ENCODE peak calls at places on chromosomes 7 and 10, in six cellular contexts. S, Y, C, N, H and M are unnamed samples.

GRCh38 chr10:24251547-24251946 is 42.6 kb downstream of the KIAA1217 start:
- DNase-seq in S (no peak), Y (no peak), C (no peak), N (no peak), H (no peak), M (no peak)

GRCh38 chr10:49608166-49608758 is 1.8 kb upstream of the SLC18A3 start:
- DNase-seq in S (no peak), Y (no peak), C (no peak), N (peak), H (no peak), M (peak)

GRCh38 chr7:49783446-49783845 is 10.0 kb downstream of the VWC2 start:
- DNase-seq in S (no peak), Y (no peak), C (no peak), N (no peak), H (no peak), M (no peak)

GRCh38 chr10:130814610-130815009 is 496.9 kb downstream of the TCERG1L start:
- DNase-seq in S (no peak), Y (no peak), C (no peak), N (no peak), H (no peak), M (no peak)

GRCh38 chr10:78776746-78777145 is 292.0 kb upstream of the ZMIZ1 start:
- DNase-seq in S (no peak), Y (no peak), C (no peak), N (no peak), H (no peak), M (peak)

GRCh38 chr7:106959753-106960152 is 84.8 kb upstream of the PRKAR2B start:
- DNase-seq in S (no peak), Y (no peak), C (no peak), N (no peak), H (no peak), M (no peak)

GRCh38 chr10:48632166-48632565 is 27.3 kb upstream of the ARHGAP22 start:
- DNase-seq in S (no peak), Y (no peak), C (no peak), N (no peak), H (no peak), M (no peak)

GRCh38 chr7:7921830-7922229 is 46.8 kb upstream of the GLCCI1 start:
- DNase-seq in S (no peak), Y (no peak), C (no peak), N (no peak), H (no peak), M (no peak)

GRCh38 chr10:9858816-9859215 is 1158.9 kb upstream of the CELF2 start:
- DNase-seq in S (no peak), Y (no peak), C (no peak), N (no peak), H (peak), M (no peak)

GRCh38 chr7:2527505-2528464 is 8.2 kb downstream of the LFNG start:
- DNase-seq in S (peak), Y (no peak), C (peak), N (peak), H (peak), M (peak)

GRCh38 chr7:11193131-11193867 is 219.6 kb downstream of the PHF14 start:
- DNase-seq in S (no peak), Y (peak), C (no peak), N (peak), H (peak), M (no peak)

GRCh38 chr10:72007246-72007892 is 43.2 kb downstream of the CHST3 start:
- DNase-seq in S (no peak), Y (peak), C (no peak), N (peak), H (no peak), M (no peak)

GRCh38 chr7:94274828-94275227 is 119.9 kb upstream of the COL1A2 start:
- DNase-seq in S (no peak), Y (no peak), C (no peak), N (no peak), H (no peak), M (no peak)

GRCh38 chr10:52615756-52616419 is 156.7 kb downstream of the MBL2 start:
- DNase-seq in S (no peak), Y (no peak), C (no peak), N (no peak), H (peak), M (no peak)

GRCh38 chr10:11742779-11743298 is 657 bp downstream of the ECHDC3 start:
- DNase-seq in S (no peak), Y (peak), C (no peak), N (peak), H (peak), M (no peak)

GRCh38 chr10:58512470-58513188 is at the start of gene BICC1:
- DNase-seq in S (peak), Y (peak), C (no peak), N (peak), H (peak), M (no peak)

GRCh38 chr7:129434846-129435318 is 650 bp downstream of the STRIP2 start:
- DNase-seq in S (no peak), Y (peak), C (peak), N (peak), H (peak), M (no peak)

GRCh38 chr10:13528138-13528874 is 508 bp downstream of the BEND7 start:
- DNase-seq in S (no peak), Y (peak), C (no peak), N (peak), H (no peak), M (no peak)

GRCh38 chr7:73827568-73828106 is 3.2 kb upstream of the CLDN4 start:
- DNase-seq in S (peak), Y (no peak), C (no peak), N (no peak), H (no peak), M (no peak)

GRCh38 chr7:156752371-156753297 is 112.1 kb downstream of the RNF32 start:
- DNase-seq in S (no peak), Y (no peak), C (no peak), N (no peak), H (peak), M (no peak)

GRCh38 chr10:91652364-91652763 is 19.5 kb upstream of the PPP1R3C start:
- DNase-seq in S (peak), Y (no peak), C (no peak), N (no peak), H (peak), M (no peak)

GRCh38 chr7:12210179-12211053 is 678 bp upstream of the TMEM106B start:
- DNase-seq in S (no peak), Y (no peak), C (no peak), N (no peak), H (no peak), M (no peak)

GRCh38 chr7:67659066-67659465 is 662.4 kb downstream of the TYW1 start:
- DNase-seq in S (no peak), Y (no peak), C (no peak), N (no peak), H (no peak), M (no peak)

GRCh38 chr7:141359740-141360413 is 191.3 kb upstream of the AGK start:
- DNase-seq in S (no peak), Y (no peak), C (no peak), N (no peak), H (no peak), M (no peak)

GRCh38 chr10:33556103-33556502 is 221.6 kb upstream of the NRP1 start:
- DNase-seq in S (no peak), Y (no peak), C (no peak), N (no peak), H (no peak), M (no peak)

GRCh38 chr10:33556581-33556980 is 222.1 kb upstream of the NRP1 start:
- DNase-seq in S (no peak), Y (no peak), C (no peak), N (no peak), H (no peak), M (no peak)

GRCh38 chr10:33557313-33557712 is 222.8 kb upstream of the NRP1 start:
- DNase-seq in S (no peak), Y (no peak), C (no peak), N (no peak), H (no peak), M (no peak)

GRCh38 chr10:33553951-33554571 is 219.6 kb upstream of the NRP1 start:
- DNase-seq in S (no peak), Y (no peak), C (no peak), N (no peak), H (no peak), M (no peak)

GRCh38 chr10:33559105-33559504 is 224.6 kb upstream of the NRP1 start:
- DNase-seq in S (peak), Y (no peak), C (no peak), N (no peak), H (peak), M (no peak)
- TF ChIP-seq CTCF in S (no peak), Y (no peak), C (no peak), N (no peak), H (peak), M (no peak)

GRCh38 chr10:121696854-121697253 is 98.6 kb upstream of the FGFR2 start:
- DNase-seq in S (peak), Y (no peak), C (peak), N (no peak), H (no peak), M (no peak)
- TF ChIP-seq CTCF in S (no peak), Y (no peak), C (peak), N (no peak), H (no peak), M (peak)

DNA sequence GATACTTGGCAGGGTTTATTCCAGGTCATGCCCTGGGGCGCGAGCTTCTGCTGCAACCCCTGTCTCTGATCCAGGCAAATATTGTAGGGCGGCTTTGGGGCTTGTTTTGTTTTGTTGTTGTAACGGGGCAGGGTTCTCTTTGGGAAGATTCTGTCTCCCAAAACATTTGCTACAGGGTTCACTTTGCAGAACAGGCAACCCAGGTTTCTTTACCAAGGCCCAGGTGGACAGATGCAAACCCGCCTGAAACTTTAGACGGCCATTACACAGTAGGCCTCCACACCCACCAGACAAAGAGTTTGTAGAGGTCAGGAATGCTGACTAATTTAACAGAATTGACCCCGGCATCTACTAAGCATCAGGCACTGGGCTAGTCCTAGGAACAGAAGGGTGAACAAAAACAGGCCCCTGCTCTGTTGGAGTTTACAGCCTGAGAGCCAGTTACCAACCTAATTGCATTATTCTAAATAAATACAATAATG is 570 bp upstream of the CDCA7L start:
- DNase-seq in S (peak), Y (no peak), C (no peak), N (no peak), H (no peak), M (no peak)
- TF ChIP-seq CTCF in S (no peak), Y (no peak), C (no peak), N (no peak), H (no peak), M (no peak)

DNA sequence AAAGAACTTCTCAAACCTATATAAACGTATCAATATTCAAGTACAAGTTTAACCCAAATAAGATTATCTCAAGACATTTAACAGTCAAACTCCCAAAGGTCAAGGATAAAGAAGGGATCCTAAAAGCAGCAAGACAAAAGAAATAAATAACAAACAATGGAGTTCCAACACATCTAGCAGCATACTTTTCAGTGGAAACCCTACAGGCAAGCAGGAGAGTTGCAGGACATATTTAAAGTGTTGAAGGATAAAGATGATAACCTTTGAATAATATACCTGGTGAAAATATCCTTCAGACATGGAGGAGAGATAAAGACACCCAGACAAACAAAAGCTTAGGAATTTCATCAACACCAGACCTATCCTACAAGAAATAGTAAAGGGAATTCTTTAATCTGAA is 82.8 kb downstream of the TES start:
- DNase-seq in S (no peak), Y (no peak), C (no peak), N (no peak), H (no peak), M (no peak)
- TF ChIP-seq CTCF in S (no peak), Y (no peak), C (peak), N (no peak), H (no peak), M (no peak)

GRCh38 chr10:106473129-106473528 is 691.4 kb downstream of the SORCS1 start:
- DNase-seq in S (no peak), Y (no peak), C (no peak), N (no peak), H (no peak), M (no peak)

DNA sequence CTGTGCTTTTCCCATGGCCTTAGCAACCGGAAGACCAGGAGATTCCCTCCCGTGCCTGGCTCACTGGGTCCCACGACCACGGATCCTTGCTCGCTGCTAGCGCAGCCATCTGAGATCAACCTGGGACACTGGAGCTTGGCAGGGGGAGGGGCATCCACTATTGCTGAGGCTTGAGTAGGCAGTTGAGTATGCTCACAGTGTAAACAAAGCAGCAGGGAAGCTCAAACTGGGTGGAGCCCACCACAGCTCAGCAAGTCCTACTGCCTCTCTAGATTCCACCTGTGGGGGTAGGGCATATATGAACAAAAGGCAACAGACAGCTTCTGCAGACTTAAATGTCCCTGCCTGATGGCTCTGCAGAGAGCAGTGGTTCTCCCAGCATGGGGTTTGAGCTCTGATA is 697.0 kb downstream of the SORCS1 start:
- DNase-seq in S (no peak), Y (no peak), C (no peak), N (no peak), H (no peak), M (no peak)
- TF ChIP-seq CTCF in S (no peak), Y (no peak), C (no peak), N (no peak), H (no peak), M (no peak)

GRCh38 chr7:100823140-100823525 is 4.2 kb downstream of the EPHB4 start:
- DNase-seq in S (no peak), Y (peak), C (no peak), N (peak), H (no peak), M (no peak)
- TF ChIP-seq CTCF in S (no peak), Y (no peak), C (no peak), N (no peak), H (no peak), M (no peak)